ENCODE peak calls at places on chromosomes 11 and 22, in nine cellular contexts. One of them, this sample, is unnamed.

GRCh38 chr11:34632105-34632780 is 11.3 kb downstream of the EHF start:
- DNase-seq in stomach: peak; percentile 59
- DNase-seq in IMR-90: no peak
- DNase-seq in gastrocnemius medialis: peak; percentile 30
- DNase-seq in transverse colon: no peak
- DNase-seq in uterus: no peak
- DNase-seq in H1: no peak
- DNase-seq in sigmoid colon: no peak
- DNase-seq in right lobe of liver: no peak
- DNase-seq in this sample: peak; percentile 40

GRCh38 chr11:60899021-60899936 is 7.1 kb downstream of the PRPF19 start:
- DNase-seq in stomach: peak; percentile 39
- DNase-seq in IMR-90: peak; percentile 73
- DNase-seq in gastrocnemius medialis: peak; percentile 49
- DNase-seq in transverse colon: no peak
- DNase-seq in uterus: peak; percentile 34
- DNase-seq in H1: peak; percentile 57
- DNase-seq in sigmoid colon: peak; percentile 64
- DNase-seq in right lobe of liver: no peak
- DNase-seq in this sample: no peak

GRCh38 chr22:35070451-35071093 is 4.6 kb downstream of the ISX start:
- DNase-seq in stomach: no peak
- DNase-seq in IMR-90: no peak
- DNase-seq in gastrocnemius medialis: no peak
- DNase-seq in transverse colon: no peak
- DNase-seq in uterus: no peak
- DNase-seq in H1: no peak
- DNase-seq in sigmoid colon: no peak
- DNase-seq in right lobe of liver: no peak
- DNase-seq in this sample: no peak

GRCh38 chr11:2643746-2644145 is 56.0 kb downstream of the KCNQ1OT1 start:
- DNase-seq in stomach: no peak
- DNase-seq in IMR-90: no peak
- DNase-seq in gastrocnemius medialis: no peak
- DNase-seq in transverse colon: no peak
- DNase-seq in uterus: no peak
- DNase-seq in H1: no peak
- DNase-seq in sigmoid colon: no peak
- DNase-seq in right lobe of liver: no peak
- DNase-seq in this sample: no peak

GRCh38 chr22:49358041-49358440 is 469.6 kb downstream of the BRD1 start:
- DNase-seq in stomach: peak; percentile 19
- DNase-seq in IMR-90: no peak
- DNase-seq in gastrocnemius medialis: no peak
- DNase-seq in transverse colon: no peak
- DNase-seq in uterus: no peak
- DNase-seq in H1: peak; percentile 38
- DNase-seq in sigmoid colon: no peak
- DNase-seq in right lobe of liver: no peak
- DNase-seq in this sample: no peak

GRCh38 chr11:45141631-45142030 is 4.8 kb upstream of the PRDM11 start:
- DNase-seq in stomach: no peak
- DNase-seq in IMR-90: no peak
- DNase-seq in gastrocnemius medialis: no peak
- DNase-seq in transverse colon: no peak
- DNase-seq in uterus: no peak
- DNase-seq in H1: no peak
- DNase-seq in sigmoid colon: no peak
- DNase-seq in right lobe of liver: no peak
- DNase-seq in this sample: no peak

GRCh38 chr11:28384418-28384817 is 276.2 kb downstream of the METTL15 start:
- DNase-seq in stomach: no peak
- DNase-seq in IMR-90: peak; percentile 99
- DNase-seq in gastrocnemius medialis: no peak
- DNase-seq in transverse colon: no peak
- DNase-seq in uterus: no peak
- DNase-seq in H1: no peak
- DNase-seq in sigmoid colon: no peak
- DNase-seq in right lobe of liver: no peak
- DNase-seq in this sample: no peak

GRCh38 chr22:32672542-32672941 is 129.0 kb upstream of the TIMP3 start:
- DNase-seq in stomach: no peak
- DNase-seq in IMR-90: no peak
- DNase-seq in gastrocnemius medialis: no peak
- DNase-seq in transverse colon: no peak
- DNase-seq in uterus: no peak
- DNase-seq in H1: no peak
- DNase-seq in sigmoid colon: no peak
- DNase-seq in right lobe of liver: no peak
- DNase-seq in this sample: no peak

GRCh38 chr11:88535266-88535665 is 197.7 kb upstream of the CTSC start:
- DNase-seq in stomach: no peak
- DNase-seq in IMR-90: peak; percentile 42
- DNase-seq in gastrocnemius medialis: no peak
- DNase-seq in transverse colon: no peak
- DNase-seq in uterus: no peak
- DNase-seq in H1: no peak
- DNase-seq in sigmoid colon: no peak
- DNase-seq in right lobe of liver: no peak
- DNase-seq in this sample: no peak

GRCh38 chr11:131612576-131612975 is 242.2 kb downstream of the NTM start:
- DNase-seq in stomach: no peak
- DNase-seq in IMR-90: no peak
- DNase-seq in gastrocnemius medialis: no peak
- DNase-seq in transverse colon: no peak
- DNase-seq in uterus: no peak
- DNase-seq in H1: no peak
- DNase-seq in sigmoid colon: no peak
- DNase-seq in right lobe of liver: no peak
- DNase-seq in this sample: no peak

GRCh38 chr11:2077061-2077802 is 62.0 kb downstream of the IGF2 start:
- DNase-seq in stomach: peak; percentile 21
- DNase-seq in IMR-90: peak; percentile 65
- DNase-seq in gastrocnemius medialis: no peak
- DNase-seq in transverse colon: no peak
- DNase-seq in uterus: no peak
- DNase-seq in H1: no peak
- DNase-seq in sigmoid colon: no peak
- DNase-seq in right lobe of liver: no peak
- DNase-seq in this sample: no peak

GRCh38 chr11:44866301-44866700 is 84.4 kb downstream of the TP53I11 start:
- DNase-seq in stomach: no peak
- DNase-seq in IMR-90: no peak
- DNase-seq in gastrocnemius medialis: no peak
- DNase-seq in transverse colon: no peak
- DNase-seq in uterus: no peak
- DNase-seq in H1: no peak
- DNase-seq in sigmoid colon: no peak
- DNase-seq in right lobe of liver: no peak
- DNase-seq in this sample: no peak

GRCh38 chr11:37089439-37089838 is 491.4 kb upstream of the RAG2 start:
- DNase-seq in stomach: no peak
- DNase-seq in IMR-90: no peak
- DNase-seq in gastrocnemius medialis: no peak
- DNase-seq in transverse colon: no peak
- DNase-seq in uterus: no peak
- DNase-seq in H1: no peak
- DNase-seq in sigmoid colon: no peak
- DNase-seq in right lobe of liver: no peak
- DNase-seq in this sample: no peak

GRCh38 chr22:32947581-32947980 is 110.6 kb downstream of the SYN3 start:
- DNase-seq in stomach: no peak
- DNase-seq in IMR-90: no peak
- DNase-seq in gastrocnemius medialis: no peak
- DNase-seq in transverse colon: no peak
- DNase-seq in uterus: no peak
- DNase-seq in H1: no peak
- DNase-seq in sigmoid colon: no peak
- DNase-seq in right lobe of liver: no peak
- DNase-seq in this sample: no peak

GRCh38 chr11:69301491-69302401 is 7.8 kb downstream of the MYEOV start:
- DNase-seq in stomach: peak; percentile 79
- DNase-seq in IMR-90: peak; percentile 91
- DNase-seq in gastrocnemius medialis: no peak
- DNase-seq in transverse colon: peak; percentile 83
- DNase-seq in uterus: no peak
- DNase-seq in H1: no peak
- DNase-seq in sigmoid colon: no peak
- DNase-seq in right lobe of liver: peak; percentile 64
- DNase-seq in this sample: peak; percentile 92

GRCh38 chr22:31155425-31155824 is 4.6 kb upstream of the RNF185 start:
- DNase-seq in stomach: no peak
- DNase-seq in IMR-90: peak; percentile 80
- DNase-seq in gastrocnemius medialis: no peak
- DNase-seq in transverse colon: no peak
- DNase-seq in uterus: no peak
- DNase-seq in H1: no peak
- DNase-seq in sigmoid colon: no peak
- DNase-seq in right lobe of liver: no peak
- DNase-seq in this sample: no peak

GRCh38 chr22:26170112-26170492 is 840 bp downstream of the SEZ6L start:
- DNase-seq in stomach: no peak
- DNase-seq in IMR-90: no peak
- DNase-seq in gastrocnemius medialis: no peak
- DNase-seq in transverse colon: no peak
- DNase-seq in uterus: no peak
- DNase-seq in H1: peak; percentile 51
- DNase-seq in sigmoid colon: no peak
- DNase-seq in right lobe of liver: no peak
- DNase-seq in this sample: no peak

GRCh38 chr22:41532908-41533825 is 11.1 kb downstream of the POLR3H start:
- DNase-seq in stomach: peak; percentile 82
- DNase-seq in IMR-90: peak; percentile 58
- DNase-seq in gastrocnemius medialis: peak; percentile 79
- DNase-seq in transverse colon: peak; percentile 82
- DNase-seq in uterus: peak; percentile 78
- DNase-seq in H1: peak; percentile 91
- DNase-seq in sigmoid colon: peak; percentile 87
- DNase-seq in right lobe of liver: peak; percentile 72
- DNase-seq in this sample: no peak

GRCh38 chr11:15687342-15687741 is 572.6 kb downstream of the INSC start:
- DNase-seq in stomach: no peak
- DNase-seq in IMR-90: peak; percentile 24
- DNase-seq in gastrocnemius medialis: no peak
- DNase-seq in transverse colon: no peak
- DNase-seq in uterus: no peak
- DNase-seq in H1: no peak
- DNase-seq in sigmoid colon: no peak
- DNase-seq in right lobe of liver: no peak
- DNase-seq in this sample: no peak

DNA sequence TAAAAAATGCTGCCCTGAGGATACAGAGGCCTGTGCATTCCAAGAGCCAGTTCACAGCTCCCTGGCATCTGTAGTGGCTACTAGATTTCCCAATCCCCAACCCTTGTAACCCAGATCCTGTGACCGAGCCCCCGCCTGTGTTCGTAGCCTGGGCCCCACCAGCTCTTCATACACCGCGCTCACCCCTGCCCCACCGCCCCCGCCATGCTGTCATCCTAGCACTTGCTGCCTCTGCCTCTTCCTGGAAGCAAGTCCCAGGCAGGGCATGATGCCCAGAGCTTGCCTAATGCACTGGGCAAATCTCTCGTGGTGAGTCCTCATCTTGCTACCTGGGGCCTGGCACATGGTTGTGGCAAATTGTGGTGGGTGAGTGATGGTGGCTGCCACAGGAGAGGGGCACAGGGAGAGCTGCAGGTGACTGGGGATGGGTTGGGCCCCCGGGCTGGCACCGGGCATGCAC is 7.1 kb downstream of the MGAT3 start:
- DNase-seq in stomach: no peak
- DNase-seq in IMR-90: no peak
- DNase-seq in gastrocnemius medialis: peak; percentile 81
- DNase-seq in transverse colon: no peak
- DNase-seq in uterus: no peak
- DNase-seq in H1: no peak
- DNase-seq in sigmoid colon: no peak
- DNase-seq in right lobe of liver: peak; percentile 88
- DNase-seq in this sample: no peak
- TF ChIP-seq POLR2A in stomach: no peak
- TF ChIP-seq POLR2A in IMR-90: no peak
- TF ChIP-seq POLR2A in gastrocnemius medialis: no peak
- TF ChIP-seq POLR2A in transverse colon: no peak
- TF ChIP-seq POLR2A in uterus: no peak
- TF ChIP-seq POLR2A in H1: no peak
- TF ChIP-seq POLR2A in sigmoid colon: no peak
- TF ChIP-seq POLR2A in right lobe of liver: no peak
- TF ChIP-seq POLR2A in this sample: no peak

DNA sequence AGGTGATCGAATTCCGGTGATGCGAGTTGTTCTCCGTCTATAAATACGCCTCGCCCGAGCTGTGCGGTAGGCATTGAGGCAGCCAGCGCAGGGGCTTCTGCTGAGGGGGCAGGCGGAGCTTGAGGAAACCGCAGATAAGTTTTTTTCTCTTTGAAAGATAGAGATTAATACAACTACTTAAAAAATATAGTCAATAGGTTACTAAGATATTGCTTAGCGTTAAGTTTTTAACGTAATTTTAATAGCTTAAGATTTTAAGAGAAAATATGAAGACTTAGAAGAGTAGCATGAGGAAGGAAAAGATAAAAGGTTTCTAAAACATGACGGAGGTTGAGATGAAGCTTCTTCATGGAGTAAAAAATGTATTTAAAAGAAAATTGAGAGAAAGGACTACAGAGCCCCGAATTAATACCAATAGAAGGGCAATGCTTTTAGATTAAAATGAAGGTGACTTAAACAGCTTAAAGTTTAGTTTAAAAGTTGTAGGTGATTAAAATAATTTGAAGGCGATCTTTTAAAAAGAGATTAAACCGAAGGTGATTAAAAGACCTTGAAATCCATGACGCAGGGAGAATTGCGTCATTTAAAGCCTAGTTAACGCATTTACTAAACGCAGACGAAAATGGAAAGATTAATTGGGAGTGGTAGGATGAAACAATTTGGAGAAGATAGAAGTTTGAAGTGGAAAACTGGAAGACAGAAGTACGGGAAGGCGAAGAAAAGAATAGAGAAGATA is at the start of gene MALAT1:
- DNase-seq in stomach: peak; percentile 96
- DNase-seq in IMR-90: peak; percentile 94
- DNase-seq in gastrocnemius medialis: peak; percentile 92
- DNase-seq in transverse colon: peak; percentile 96
- DNase-seq in uterus: peak; percentile 96
- DNase-seq in H1: peak; percentile 99
- DNase-seq in sigmoid colon: peak; percentile 98
- DNase-seq in right lobe of liver: peak; percentile 93
- DNase-seq in this sample: no peak
- TF ChIP-seq POLR2A in stomach: no peak
- TF ChIP-seq POLR2A in IMR-90: no peak
- TF ChIP-seq POLR2A in gastrocnemius medialis: peak; percentile 100
- TF ChIP-seq POLR2A in transverse colon: peak; percentile 100
- TF ChIP-seq POLR2A in uterus: peak; percentile 100
- TF ChIP-seq POLR2A in H1: peak; percentile 100
- TF ChIP-seq POLR2A in sigmoid colon: peak; percentile 100
- TF ChIP-seq POLR2A in right lobe of liver: peak; percentile 100
- TF ChIP-seq POLR2A in this sample: peak; percentile 99

GRCh38 chr11:518463-519202 is 11.6 kb upstream of the RNH1 start:
- DNase-seq in stomach: peak; percentile 95
- DNase-seq in IMR-90: peak; percentile 89
- DNase-seq in gastrocnemius medialis: peak; percentile 98
- DNase-seq in transverse colon: peak; percentile 95
- DNase-seq in uterus: peak; percentile 94
- DNase-seq in H1: peak; percentile 93
- DNase-seq in sigmoid colon: peak; percentile 98
- DNase-seq in right lobe of liver: peak; percentile 89
- DNase-seq in this sample: no peak
- TF ChIP-seq POLR2A in stomach: no peak
- TF ChIP-seq POLR2A in IMR-90: no peak
- TF ChIP-seq POLR2A in gastrocnemius medialis: peak; percentile 60
- TF ChIP-seq POLR2A in transverse colon: peak; percentile 15
- TF ChIP-seq POLR2A in uterus: no peak
- TF ChIP-seq POLR2A in H1: no peak
- TF ChIP-seq POLR2A in sigmoid colon: no peak
- TF ChIP-seq POLR2A in right lobe of liver: peak; percentile 59
- TF ChIP-seq POLR2A in this sample: no peak

GRCh38 chr11:111367411-111368284 is 11.4 kb downstream of the POU2AF1 start:
- DNase-seq in stomach: no peak
- DNase-seq in IMR-90: no peak
- DNase-seq in gastrocnemius medialis: no peak
- DNase-seq in transverse colon: peak; percentile 38
- DNase-seq in uterus: no peak
- DNase-seq in H1: no peak
- DNase-seq in sigmoid colon: no peak
- DNase-seq in right lobe of liver: no peak
- DNase-seq in this sample: no peak
- TF ChIP-seq POLR2A in stomach: no peak
- TF ChIP-seq POLR2A in IMR-90: no peak
- TF ChIP-seq POLR2A in gastrocnemius medialis: no peak
- TF ChIP-seq POLR2A in transverse colon: no peak
- TF ChIP-seq POLR2A in uterus: no peak
- TF ChIP-seq POLR2A in H1: no peak
- TF ChIP-seq POLR2A in sigmoid colon: no peak
- TF ChIP-seq POLR2A in right lobe of liver: no peak
- TF ChIP-seq POLR2A in this sample: no peak